ENCODE peak calls at places on chromosome 3, in seven cellular contexts. One of them, this sample, is unnamed.

GRCh38 chr3:126153695-126154360 is 26.6 kb downstream of the ALDH1L1 start:
- DNase-seq in GM19239: no peak
- DNase-seq in stimulated activated CD4-positive, alpha-beta T cell treated with anti-CD3 and anti-CD28 coated beads, Interleukin-2, amount 100 ng/mL, for 24 hours: no peak
- DNase-seq in NCI-H1105 treated with DMSO at 0.1 percent for 48 hours: no peak
- DNase-seq in RKO: no peak
- DNase-seq in stimulated activated naive CD4-positive, alpha-beta T cell: no peak
- DNase-seq in stimulated activated CD8-positive, alpha-beta memory T cell treated with anti-CD3 and anti-CD28 coated beads, Interleukin-2, amount 100 ng/mL, for 1 hour: no peak
- DNase-seq in this sample: no peak

GRCh38 chr3:47013231-47013630 is 33.8 kb downstream of the NBEAL2 start:
- DNase-seq in GM19239: no peak
- DNase-seq in stimulated activated CD4-positive, alpha-beta T cell treated with anti-CD3 and anti-CD28 coated beads, Interleukin-2, amount 100 ng/mL, for 24 hours: no peak
- DNase-seq in NCI-H1105 treated with DMSO at 0.1 percent for 48 hours: no peak
- DNase-seq in RKO: no peak
- DNase-seq in stimulated activated naive CD4-positive, alpha-beta T cell: no peak
- DNase-seq in stimulated activated CD8-positive, alpha-beta memory T cell treated with anti-CD3 and anti-CD28 coated beads, Interleukin-2, amount 100 ng/mL, for 1 hour: no peak
- DNase-seq in this sample: no peak

GRCh38 chr3:169298247-169298992 is 365.1 kb downstream of the MECOM start:
- DNase-seq in GM19239: no peak
- DNase-seq in stimulated activated CD4-positive, alpha-beta T cell treated with anti-CD3 and anti-CD28 coated beads, Interleukin-2, amount 100 ng/mL, for 24 hours: no peak
- DNase-seq in NCI-H1105 treated with DMSO at 0.1 percent for 48 hours: no peak
- DNase-seq in RKO: no peak
- DNase-seq in stimulated activated naive CD4-positive, alpha-beta T cell: no peak
- DNase-seq in stimulated activated CD8-positive, alpha-beta memory T cell treated with anti-CD3 and anti-CD28 coated beads, Interleukin-2, amount 100 ng/mL, for 1 hour: no peak
- DNase-seq in this sample: peak; percentile 36

GRCh38 chr3:106275592-106275991 is 406.8 kb upstream of the CBLB start:
- DNase-seq in GM19239: no peak
- DNase-seq in stimulated activated CD4-positive, alpha-beta T cell treated with anti-CD3 and anti-CD28 coated beads, Interleukin-2, amount 100 ng/mL, for 24 hours: no peak
- DNase-seq in NCI-H1105 treated with DMSO at 0.1 percent for 48 hours: no peak
- DNase-seq in RKO: no peak
- DNase-seq in stimulated activated naive CD4-positive, alpha-beta T cell: no peak
- DNase-seq in stimulated activated CD8-positive, alpha-beta memory T cell treated with anti-CD3 and anti-CD28 coated beads, Interleukin-2, amount 100 ng/mL, for 1 hour: no peak
- DNase-seq in this sample: no peak

GRCh38 chr3:177041021-177041729 is 156.1 kb downstream of the TBL1XR1 start:
- DNase-seq in GM19239: no peak
- DNase-seq in stimulated activated CD4-positive, alpha-beta T cell treated with anti-CD3 and anti-CD28 coated beads, Interleukin-2, amount 100 ng/mL, for 24 hours: no peak
- DNase-seq in NCI-H1105 treated with DMSO at 0.1 percent for 48 hours: peak; percentile 13
- DNase-seq in RKO: no peak
- DNase-seq in stimulated activated naive CD4-positive, alpha-beta T cell: no peak
- DNase-seq in stimulated activated CD8-positive, alpha-beta memory T cell treated with anti-CD3 and anti-CD28 coated beads, Interleukin-2, amount 100 ng/mL, for 1 hour: no peak
- DNase-seq in this sample: peak; percentile 48

GRCh38 chr3:197302033-197302432 is 3.6 kb upstream of the DLG1 start:
- DNase-seq in GM19239: no peak
- DNase-seq in stimulated activated CD4-positive, alpha-beta T cell treated with anti-CD3 and anti-CD28 coated beads, Interleukin-2, amount 100 ng/mL, for 24 hours: no peak
- DNase-seq in NCI-H1105 treated with DMSO at 0.1 percent for 48 hours: no peak
- DNase-seq in RKO: no peak
- DNase-seq in stimulated activated naive CD4-positive, alpha-beta T cell: no peak
- DNase-seq in stimulated activated CD8-positive, alpha-beta memory T cell treated with anti-CD3 and anti-CD28 coated beads, Interleukin-2, amount 100 ng/mL, for 1 hour: no peak
- DNase-seq in this sample: no peak

GRCh38 chr3:112293368-112294321 is at the start of gene SLC9C1:
- DNase-seq in GM19239: no peak
- DNase-seq in stimulated activated CD4-positive, alpha-beta T cell treated with anti-CD3 and anti-CD28 coated beads, Interleukin-2, amount 100 ng/mL, for 24 hours: peak; percentile 38
- DNase-seq in NCI-H1105 treated with DMSO at 0.1 percent for 48 hours: peak; percentile 46
- DNase-seq in RKO: peak; percentile 59
- DNase-seq in stimulated activated naive CD4-positive, alpha-beta T cell: no peak
- DNase-seq in stimulated activated CD8-positive, alpha-beta memory T cell treated with anti-CD3 and anti-CD28 coated beads, Interleukin-2, amount 100 ng/mL, for 1 hour: peak; percentile 2
- DNase-seq in this sample: peak; percentile 50

GRCh38 chr3:111351334-111351733 is 190.7 kb upstream of the CD96 start:
- DNase-seq in GM19239: no peak
- DNase-seq in stimulated activated CD4-positive, alpha-beta T cell treated with anti-CD3 and anti-CD28 coated beads, Interleukin-2, amount 100 ng/mL, for 24 hours: no peak
- DNase-seq in NCI-H1105 treated with DMSO at 0.1 percent for 48 hours: no peak
- DNase-seq in RKO: peak; percentile 2
- DNase-seq in stimulated activated naive CD4-positive, alpha-beta T cell: no peak
- DNase-seq in stimulated activated CD8-positive, alpha-beta memory T cell treated with anti-CD3 and anti-CD28 coated beads, Interleukin-2, amount 100 ng/mL, for 1 hour: no peak
- DNase-seq in this sample: no peak

GRCh38 chr3:125231895-125232294 is 19.3 kb upstream of the SLC12A8 start:
- DNase-seq in GM19239: no peak
- DNase-seq in stimulated activated CD4-positive, alpha-beta T cell treated with anti-CD3 and anti-CD28 coated beads, Interleukin-2, amount 100 ng/mL, for 24 hours: no peak
- DNase-seq in NCI-H1105 treated with DMSO at 0.1 percent for 48 hours: no peak
- DNase-seq in RKO: peak; percentile 68
- DNase-seq in stimulated activated naive CD4-positive, alpha-beta T cell: no peak
- DNase-seq in stimulated activated CD8-positive, alpha-beta memory T cell treated with anti-CD3 and anti-CD28 coated beads, Interleukin-2, amount 100 ng/mL, for 1 hour: no peak
- DNase-seq in this sample: no peak

GRCh38 chr3:45318712-45319111 is 69.7 kb upstream of the LARS2 start:
- DNase-seq in GM19239: no peak
- DNase-seq in stimulated activated CD4-positive, alpha-beta T cell treated with anti-CD3 and anti-CD28 coated beads, Interleukin-2, amount 100 ng/mL, for 24 hours: no peak
- DNase-seq in NCI-H1105 treated with DMSO at 0.1 percent for 48 hours: no peak
- DNase-seq in RKO: no peak
- DNase-seq in stimulated activated naive CD4-positive, alpha-beta T cell: no peak
- DNase-seq in stimulated activated CD8-positive, alpha-beta memory T cell treated with anti-CD3 and anti-CD28 coated beads, Interleukin-2, amount 100 ng/mL, for 1 hour: no peak
- DNase-seq in this sample: no peak

GRCh38 chr3:78645628-78646310 is 1122.0 kb downstream of the ROBO1 start:
- DNase-seq in GM19239: peak; percentile 6
- DNase-seq in stimulated activated CD4-positive, alpha-beta T cell treated with anti-CD3 and anti-CD28 coated beads, Interleukin-2, amount 100 ng/mL, for 24 hours: no peak
- DNase-seq in NCI-H1105 treated with DMSO at 0.1 percent for 48 hours: peak; percentile 54
- DNase-seq in RKO: peak; percentile 80
- DNase-seq in stimulated activated naive CD4-positive, alpha-beta T cell: no peak
- DNase-seq in stimulated activated CD8-positive, alpha-beta memory T cell treated with anti-CD3 and anti-CD28 coated beads, Interleukin-2, amount 100 ng/mL, for 1 hour: no peak
- DNase-seq in this sample: peak; percentile 69

GRCh38 chr3:178388473-178388872 is 147.8 kb upstream of the KCNMB2 start:
- DNase-seq in GM19239: no peak
- DNase-seq in stimulated activated CD4-positive, alpha-beta T cell treated with anti-CD3 and anti-CD28 coated beads, Interleukin-2, amount 100 ng/mL, for 24 hours: no peak
- DNase-seq in NCI-H1105 treated with DMSO at 0.1 percent for 48 hours: no peak
- DNase-seq in RKO: no peak
- DNase-seq in stimulated activated naive CD4-positive, alpha-beta T cell: no peak
- DNase-seq in stimulated activated CD8-positive, alpha-beta memory T cell treated with anti-CD3 and anti-CD28 coated beads, Interleukin-2, amount 100 ng/mL, for 1 hour: no peak
- DNase-seq in this sample: no peak

GRCh38 chr3:60582285-60582684 is 669.0 kb downstream of the FHIT start:
- DNase-seq in GM19239: no peak
- DNase-seq in stimulated activated CD4-positive, alpha-beta T cell treated with anti-CD3 and anti-CD28 coated beads, Interleukin-2, amount 100 ng/mL, for 24 hours: no peak
- DNase-seq in NCI-H1105 treated with DMSO at 0.1 percent for 48 hours: no peak
- DNase-seq in RKO: no peak
- DNase-seq in stimulated activated naive CD4-positive, alpha-beta T cell: no peak
- DNase-seq in stimulated activated CD8-positive, alpha-beta memory T cell treated with anti-CD3 and anti-CD28 coated beads, Interleukin-2, amount 100 ng/mL, for 1 hour: no peak
- DNase-seq in this sample: peak; percentile 33

GRCh38 chr3:134432236-134432635 is 53.5 kb downstream of the ANAPC13 start:
- DNase-seq in GM19239: no peak
- DNase-seq in stimulated activated CD4-positive, alpha-beta T cell treated with anti-CD3 and anti-CD28 coated beads, Interleukin-2, amount 100 ng/mL, for 24 hours: no peak
- DNase-seq in NCI-H1105 treated with DMSO at 0.1 percent for 48 hours: peak; percentile 48
- DNase-seq in RKO: no peak
- DNase-seq in stimulated activated naive CD4-positive, alpha-beta T cell: no peak
- DNase-seq in stimulated activated CD8-positive, alpha-beta memory T cell treated with anti-CD3 and anti-CD28 coated beads, Interleukin-2, amount 100 ng/mL, for 1 hour: no peak
- DNase-seq in this sample: no peak

GRCh38 chr3:30440147-30440604 is 166.2 kb upstream of the TGFBR2 start:
- DNase-seq in GM19239: no peak
- DNase-seq in stimulated activated CD4-positive, alpha-beta T cell treated with anti-CD3 and anti-CD28 coated beads, Interleukin-2, amount 100 ng/mL, for 24 hours: no peak
- DNase-seq in NCI-H1105 treated with DMSO at 0.1 percent for 48 hours: no peak
- DNase-seq in RKO: no peak
- DNase-seq in stimulated activated naive CD4-positive, alpha-beta T cell: no peak
- DNase-seq in stimulated activated CD8-positive, alpha-beta memory T cell treated with anti-CD3 and anti-CD28 coated beads, Interleukin-2, amount 100 ng/mL, for 1 hour: no peak
- DNase-seq in this sample: no peak

GRCh38 chr3:59685432-59685831 is 635.6 kb upstream of the CFAP20DC start:
- DNase-seq in GM19239: no peak
- DNase-seq in stimulated activated CD4-positive, alpha-beta T cell treated with anti-CD3 and anti-CD28 coated beads, Interleukin-2, amount 100 ng/mL, for 24 hours: no peak
- DNase-seq in NCI-H1105 treated with DMSO at 0.1 percent for 48 hours: no peak
- DNase-seq in RKO: no peak
- DNase-seq in stimulated activated naive CD4-positive, alpha-beta T cell: no peak
- DNase-seq in stimulated activated CD8-positive, alpha-beta memory T cell treated with anti-CD3 and anti-CD28 coated beads, Interleukin-2, amount 100 ng/mL, for 1 hour: no peak
- DNase-seq in this sample: peak; percentile 36